ENCODE peak calls at places on chromosomes 5 and 9, in eight cellular contexts. I is bronchial epithelial cell, M is lung microvascular endothelial cell, Q is IMR-90, C is NCI-H1092, X is LNCaP clone FGC, F is SHP77, K is NCI-H2081 treated with DMSO at 0.1 percent for 48 hours. B is an unnamed sample.

GRCh38 chr9:28882528-28882927 is 1309.2 kb upstream of the C9orf72 start:
- DNase-seq in I (peak), M (no peak), Q (no peak), C (no peak), X (no peak), F (no peak), K (no peak), B (no peak)

GRCh38 chr5:35319231-35320002 is 89.1 kb upstream of the PRLR start:
- DNase-seq in I (peak), M (peak), Q (peak), C (no peak), X (no peak), F (no peak), K (no peak), B (no peak)

GRCh38 chr5:43045236-43045635 is 5.1 kb upstream of the ANXA2R start:
- DNase-seq in I (no peak), M (no peak), Q (no peak), C (no peak), X (no peak), F (no peak), K (no peak), B (peak)

GRCh38 chr9:13013976-13014375 is 239.2 kb downstream of the LURAP1L start:
- DNase-seq in I (no peak), M (peak), Q (peak), C (no peak), X (no peak), F (no peak), K (no peak), B (no peak)

GRCh38 chr5:136388474-136388873 is 23.1 kb upstream of the TRPC7 start:
- DNase-seq in I (no peak), M (no peak), Q (no peak), C (no peak), X (no peak), F (no peak), K (no peak), B (peak)

GRCh38 chr9:9791621-9792020 is 821.2 kb downstream of the PTPRD start:
- DNase-seq in I (peak), M (peak), Q (no peak), C (no peak), X (no peak), F (no peak), K (no peak), B (peak)

GRCh38 chr9:100602302-100602930 is 24.5 kb downstream of the CAVIN4 start:
- DNase-seq in I (peak), M (peak), Q (peak), C (peak), X (peak), F (peak), K (peak), B (peak)

GRCh38 chr9:100206899-100207298 is 107.9 kb downstream of the INVS start:
- DNase-seq in I (peak), M (peak), Q (peak), C (no peak), X (no peak), F (no peak), K (no peak), B (no peak)

GRCh38 chr5:59716029-59716428 is 177.5 kb downstream of the PDE4D start:
- DNase-seq in I (peak), M (peak), Q (no peak), C (no peak), X (no peak), F (no peak), K (no peak), B (no peak)

GRCh38 chr5:143316337-143316736 is 87.1 kb downstream of the NR3C1 start:
- DNase-seq in I (no peak), M (no peak), Q (no peak), C (no peak), X (no peak), F (no peak), K (no peak), B (no peak)

GRCh38 chr9:96109718-96110351 is 192.1 kb downstream of the HSD17B3 start:
- DNase-seq in I (peak), M (peak), Q (peak), C (no peak), X (no peak), F (no peak), K (no peak), B (no peak)

GRCh38 chr9:78407636-78408312 is 110.8 kb downstream of the PSAT1 start:
- DNase-seq in I (no peak), M (no peak), Q (no peak), C (no peak), X (no peak), F (no peak), K (no peak), B (no peak)

GRCh38 chr9:133777111-133777791 is 39.1 kb upstream of the SARDH start:
- DNase-seq in I (no peak), M (no peak), Q (no peak), C (no peak), X (no peak), F (no peak), K (no peak), B (no peak)

GRCh38 chr5:40355181-40355580 is 324.5 kb upstream of the PTGER4 start:
- DNase-seq in I (no peak), M (no peak), Q (no peak), C (no peak), X (no peak), F (no peak), K (no peak), B (no peak)

GRCh38 chr5:177459357-177459756 is 12.7 kb downstream of the PRR7 start:
- DNase-seq in I (no peak), M (no peak), Q (no peak), C (no peak), X (no peak), F (no peak), K (no peak), B (no peak)

GRCh38 chr5:56564451-56565223 is 250.7 kb upstream of the MAP3K1 start:
- DNase-seq in I (no peak), M (no peak), Q (peak), C (no peak), X (no peak), F (no peak), K (no peak), B (no peak)

GRCh38 chr5:90871356-90871755 is 312.8 kb downstream of the ADGRV1 start:
- DNase-seq in I (no peak), M (peak), Q (no peak), C (no peak), X (no peak), F (no peak), K (no peak), B (no peak)

GRCh38 chr5:66871651-66872050 is 275.5 kb downstream of the MAST4 start:
- DNase-seq in I (no peak), M (no peak), Q (no peak), C (no peak), X (no peak), F (no peak), K (no peak), B (no peak)

GRCh38 chr5:76662521-76662920 is 39.3 kb upstream of the F2RL2 start:
- DNase-seq in I (no peak), M (no peak), Q (no peak), C (no peak), X (no peak), F (no peak), K (no peak), B (no peak)

GRCh38 chr9:71001780-71002386 is 119.5 kb downstream of the TRPM3 start:
- DNase-seq in I (peak), M (peak), Q (peak), C (no peak), X (peak), F (peak), K (no peak), B (peak)

GRCh38 chr5:173925449-173926071 is 37.4 kb downstream of the CPEB4 start:
- DNase-seq in I (peak), M (peak), Q (peak), C (no peak), X (no peak), F (peak), K (no peak), B (peak)

GRCh38 chr5:147690595-147690994 is 91.9 kb downstream of the JAKMIP2 start:
- DNase-seq in I (peak), M (no peak), Q (peak), C (no peak), X (no peak), F (peak), K (no peak), B (peak)

GRCh38 chr9:33447404-33448158 is at the start of gene AQP3:
- DNase-seq in I (no peak), M (peak), Q (no peak), C (peak), X (no peak), F (peak), K (no peak), B (peak)

GRCh38 chr5:56525117-56525516 is 290.2 kb upstream of the MAP3K1 start:
- DNase-seq in I (peak), M (no peak), Q (peak), C (no peak), X (no peak), F (no peak), K (no peak), B (no peak)

GRCh38 chr5:177514541-177514940 is 2.2 kb downstream of the DDX41 start:
- DNase-seq in I (no peak), M (no peak), Q (no peak), C (no peak), X (no peak), F (no peak), K (no peak), B (no peak)

GRCh38 chr5:179317411-179318192 is 27.7 kb downstream of the ADAMTS2 start:
- DNase-seq in I (no peak), M (no peak), Q (no peak), C (no peak), X (no peak), F (no peak), K (no peak), B (no peak)

GRCh38 chr5:179620703-179621350 is 2.6 kb downstream of the HNRNPH1 start:
- DNase-seq in I (no peak), M (no peak), Q (no peak), C (no peak), X (no peak), F (no peak), K (no peak), B (no peak)

GRCh38 chr5:100131161-100131560 is 404.0 kb upstream of the FAM174A start:
- DNase-seq in I (peak), M (no peak), Q (no peak), C (no peak), X (no peak), F (no peak), K (no peak), B (no peak)

GRCh38 chr5:62343428-62343827 is 37.4 kb downstream of the KIF2A start:
- DNase-seq in I (peak), M (no peak), Q (peak), C (no peak), X (no peak), F (no peak), K (no peak), B (no peak)

GRCh38 chr5:106311230-106311629 is 1359.5 kb downstream of the EFNA5 start:
- DNase-seq in I (no peak), M (no peak), Q (peak), C (no peak), X (no peak), F (no peak), K (no peak), B (no peak)

GRCh38 chr5:37787742-37788141 is 52.1 kb downstream of the GDNF start:
- DNase-seq in I (no peak), M (no peak), Q (no peak), C (no peak), X (no peak), F (no peak), K (no peak), B (no peak)

GRCh38 chr9:128107260-128107970 is 20.1 kb downstream of the PTGES2 start:
- DNase-seq in I (no peak), M (no peak), Q (no peak), C (no peak), X (no peak), F (no peak), K (no peak), B (no peak)

GRCh38 chr9:90012825-90013425 is 408.1 kb downstream of the GADD45G start:
- DNase-seq in I (no peak), M (no peak), Q (no peak), C (no peak), X (no peak), F (no peak), K (no peak), B (no peak)

B was measured in GM23338.